ENCODE peak calls at places on chromosome 12, in eight cellular contexts. Y is dorsolateral prefrontal cortex, U is hippocampal formation, M is tibial artery, D is AG09309, F is Calu3, N is NCI-H2107, G is hypothalamus. B is an unnamed sample.

GRCh38 chr12:56947633-56948535 is 9.5 kb downstream of the RDH16 start:
- DNase-seq in Y (no peak), U (no peak), M (no peak), D (no peak), F (peak; percentile 29), N (no peak), G (no peak), B (no peak)

GRCh38 chr12:131773582-131774221 is 54.5 kb upstream of the MMP17 start:
- DNase-seq in Y (no peak), U (no peak), M (no peak), D (no peak), F (no peak), N (no peak), G (no peak), B (no peak)

GRCh38 chr12:68976304-68976915 is 43.4 kb upstream of the CPM start:
- DNase-seq in Y (no peak), U (no peak), M (no peak), D (no peak), F (peak; percentile 39), N (no peak), G (no peak), B (no peak)

GRCh38 chr12:112419269-112420133 is 754 bp downstream of the PTPN11 start:
- DNase-seq in Y (no peak), U (no peak), M (peak; percentile 75), D (peak; percentile 46), F (peak; percentile 74), N (peak; percentile 11), G (no peak), B (peak; percentile 80)

GRCh38 chr12:53051058-53051880 is 1.4 kb downstream of the TNS2 start:
- DNase-seq in Y (peak; percentile 51), U (peak; percentile 96), M (peak; percentile 97), D (no peak), F (no peak), N (no peak), G (peak; percentile 72), B (peak; percentile 66)

GRCh38 chr12:108151505-108152178 is 22.6 kb downstream of the WSCD2 start:
- DNase-seq in Y (no peak), U (no peak), M (no peak), D (no peak), F (no peak), N (no peak), G (no peak), B (no peak)

GRCh38 chr12:124549629-124550028 is 17.8 kb downstream of the NCOR2 start:
- DNase-seq in Y (no peak), U (no peak), M (no peak), D (no peak), F (no peak), N (no peak), G (no peak), B (peak; percentile 52)

GRCh38 chr12:132824053-132824452 is 4.6 kb downstream of the GOLGA3 start:
- DNase-seq in Y (no peak), U (no peak), M (no peak), D (no peak), F (no peak), N (no peak), G (no peak), B (peak; percentile 69)

GRCh38 chr12:3961573-3961972 is 88.4 kb upstream of the PARP11 start:
- DNase-seq in Y (no peak), U (no peak), M (no peak), D (no peak), F (no peak), N (no peak), G (no peak), B (peak; percentile 40)

GRCh38 chr12:6507102-6507998 is 13.4 kb downstream of the NCAPD2 start:
- DNase-seq in Y (no peak), U (no peak), M (no peak), D (no peak), F (no peak), N (no peak), G (no peak), B (peak; percentile 53)

GRCh38 chr12:130765186-130765659 is 49.1 kb upstream of the RIMBP2 start:
- DNase-seq in Y (no peak), U (no peak), M (no peak), D (no peak), F (no peak), N (no peak), G (no peak), B (peak; percentile 5)

GRCh38 chr12:65824314-65824563 is at the start of gene HMGA2:
- DNase-seq in Y (no peak), U (no peak), M (peak; percentile 27), D (peak; percentile 50), F (no peak), N (no peak), G (no peak), B (no peak)

GRCh38 chr12:131831021-131831571 is 2.9 kb downstream of the MMP17 start:
- DNase-seq in Y (peak; percentile 38), U (peak; percentile 26), M (no peak), D (no peak), F (no peak), N (no peak), G (no peak), B (no peak)

GRCh38 chr12:8562310-8562709 is 21.6 kb upstream of the CLEC4E start:
- DNase-seq in Y (no peak), U (no peak), M (no peak), D (no peak), F (no peak), N (no peak), G (no peak), B (no peak)

GRCh38 chr12:30988887-30989286 is 62.3 kb downstream of the TSPAN11 start:
- DNase-seq in Y (no peak), U (no peak), M (no peak), D (no peak), F (no peak), N (no peak), G (no peak), B (no peak)

GRCh38 chr12:42684171-42685071 is 94.9 kb upstream of the PRICKLE1 start:
- DNase-seq in Y (no peak), U (no peak), M (no peak), D (no peak), F (no peak), N (no peak), G (no peak), B (peak; percentile 92)

GRCh38 chr12:86233126-86233525 is 23.1 kb downstream of the MGAT4C start:
- DNase-seq in Y (no peak), U (no peak), M (no peak), D (no peak), F (no peak), N (no peak), G (no peak), B (peak; percentile 46)

GRCh38 chr12:116910645-116911449 is at the start of gene FBXW8:
- DNase-seq in Y (peak; percentile 55), U (no peak), M (peak; percentile 50), D (no peak), F (peak; percentile 87), N (peak; percentile 50), G (peak; percentile 3), B (peak; percentile 20)

GRCh38 chr12:120213758-120214157 is 12.8 kb upstream of the RPLP0 start:
- DNase-seq in Y (no peak), U (no peak), M (no peak), D (no peak), F (no peak), N (no peak), G (no peak), B (no peak)

GRCh38 chr12:76266797-76267196 is 81.4 kb downstream of the BBS10 start:
- DNase-seq in Y (no peak), U (no peak), M (peak; percentile 26), D (peak; percentile 49), F (no peak), N (no peak), G (no peak), B (peak; percentile 88)

GRCh38 chr12:40820794-40821484 is 128.7 kb downstream of the CNTN1 start:
- DNase-seq in Y (no peak), U (no peak), M (no peak), D (no peak), F (no peak), N (no peak), G (no peak), B (peak; percentile 9)

GRCh38 chr12:5088586-5089264 is 45.0 kb downstream of the KCNA5 start:
- DNase-seq in Y (no peak), U (no peak), M (no peak), D (peak; percentile 78), F (peak; percentile 12), N (no peak), G (no peak), B (no peak)

GRCh38 chr12:124432376-124432775 is 135.0 kb downstream of the NCOR2 start:
- DNase-seq in Y (no peak), U (no peak), M (no peak), D (no peak), F (no peak), N (no peak), G (no peak), B (no peak)

GRCh38 chr12:46983959-46984833 is 95.2 kb upstream of the PCED1B start:
- DNase-seq in Y (no peak), U (no peak), M (no peak), D (no peak), F (peak; percentile 20), N (no peak), G (no peak), B (peak; percentile 73)

GRCh38 chr12:48351022-48351708 is 446 bp upstream of the ZNF641 start:
- DNase-seq in Y (peak; percentile 73), U (peak; percentile 77), M (peak; percentile 77), D (peak; percentile 39), F (peak; percentile 61), N (no peak), G (no peak), B (peak; percentile 58)

GRCh38 chr12:52971701-52972329 is 22.9 kb downstream of the KRT18 start:
- DNase-seq in Y (no peak), U (no peak), M (no peak), D (no peak), F (peak; percentile 49), N (no peak), G (no peak), B (peak; percentile 85)

GRCh38 chr12:110844551-110845395 is 2.0 kb upstream of the CCDC63 start:
- DNase-seq in Y (peak; percentile 46), U (no peak), M (no peak), D (no peak), F (no peak), N (no peak), G (no peak), B (peak; percentile 46)

GRCh38 chr12:12425616-12426015 is 68.7 kb downstream of the BORCS5 start:
- DNase-seq in Y (no peak), U (no peak), M (no peak), D (no peak), F (no peak), N (no peak), G (no peak), B (peak; percentile 47)

GRCh38 chr12:70806827-70807226 is 113.7 kb downstream of the PTPRR start:
- DNase-seq in Y (no peak), U (no peak), M (no peak), D (no peak), F (no peak), N (no peak), G (no peak), B (no peak)

GRCh38 chr12:12813120-12814101 is at the start of gene DDX47:
- DNase-seq in Y (peak; percentile 96), U (peak; percentile 82), M (peak; percentile 97), D (peak; percentile 46), F (peak; percentile 98), N (peak; percentile 94), G (peak; percentile 70), B (peak; percentile 85)

GRCh38 chr12:32603858-32604257 is 75.2 kb upstream of the DNM1L start:
- DNase-seq in Y (no peak), U (no peak), M (no peak), D (peak; percentile 21), F (no peak), N (no peak), G (no peak), B (peak; percentile 25)

GRCh38 chr12:66244446-66244845 is 55.4 kb downstream of the IRAK3 start:
- DNase-seq in Y (no peak), U (no peak), M (no peak), D (no peak), F (no peak), N (no peak), G (no peak), B (no peak)

GRCh38 chr12:2739832-2740641 is 54.7 kb upstream of the FKBP4 start:
- DNase-seq in Y (peak; percentile 51), U (peak; percentile 9), M (no peak), D (peak; percentile 34), F (peak; percentile 43), N (no peak), G (no peak), B (peak; percentile 20)

GRCh38 chr12:89117448-89118034 is 234.8 kb downstream of the DUSP6 start:
- DNase-seq in Y (no peak), U (no peak), M (no peak), D (no peak), F (peak; percentile 88), N (no peak), G (no peak), B (peak; percentile 92)